ENCODE peak calls at places on chromosomes 5 and 9, in seven cellular contexts. V is NB4, N is mucosa of descending colon, T is tibial nerve, G is upper lobe of right lung, W is gastrocnemius medialis, H is BJ. F is an unnamed sample.

GRCh38 chr9:119252671-119253299 is 116.5 kb downstream of the BRINP1 start:
- DNase-seq in V (no peak), N (no peak), T (no peak), G (no peak), W (no peak), H (no peak), F (no peak)

GRCh38 chr5:159724283-159724682 is 192.0 kb upstream of the ADRA1B start:
- DNase-seq in V (no peak), N (no peak), T (no peak), G (no peak), W (no peak), H (no peak), F (no peak)

GRCh38 chr5:143108498-143109128 is 294.9 kb downstream of the NR3C1 start:
- DNase-seq in V (no peak), N (peak), T (no peak), G (no peak), W (no peak), H (no peak), F (no peak)

GRCh38 chr9:33921967-33922895 is 105.3 kb downstream of the UBE2R2 start:
- DNase-seq in V (peak), N (no peak), T (no peak), G (no peak), W (no peak), H (no peak), F (no peak)

GRCh38 chr5:120516799-120517198 is 52.7 kb downstream of the PRR16 start:
- DNase-seq in V (no peak), N (no peak), T (no peak), G (no peak), W (no peak), H (no peak), F (no peak)

GRCh38 chr5:24065786-24066185 is 558.4 kb downstream of the PRDM9 start:
- DNase-seq in V (no peak), N (no peak), T (no peak), G (no peak), W (no peak), H (no peak), F (no peak)

GRCh38 chr9:626591-626990 is 214.9 kb upstream of the DMRT1 start:
- DNase-seq in V (peak), N (no peak), T (no peak), G (no peak), W (no peak), H (no peak), F (no peak)

GRCh38 chr9:127554966-127555829 is 56.9 kb upstream of the STXBP1 start:
- DNase-seq in V (no peak), N (no peak), T (no peak), G (no peak), W (no peak), H (no peak), F (no peak)

DNA sequence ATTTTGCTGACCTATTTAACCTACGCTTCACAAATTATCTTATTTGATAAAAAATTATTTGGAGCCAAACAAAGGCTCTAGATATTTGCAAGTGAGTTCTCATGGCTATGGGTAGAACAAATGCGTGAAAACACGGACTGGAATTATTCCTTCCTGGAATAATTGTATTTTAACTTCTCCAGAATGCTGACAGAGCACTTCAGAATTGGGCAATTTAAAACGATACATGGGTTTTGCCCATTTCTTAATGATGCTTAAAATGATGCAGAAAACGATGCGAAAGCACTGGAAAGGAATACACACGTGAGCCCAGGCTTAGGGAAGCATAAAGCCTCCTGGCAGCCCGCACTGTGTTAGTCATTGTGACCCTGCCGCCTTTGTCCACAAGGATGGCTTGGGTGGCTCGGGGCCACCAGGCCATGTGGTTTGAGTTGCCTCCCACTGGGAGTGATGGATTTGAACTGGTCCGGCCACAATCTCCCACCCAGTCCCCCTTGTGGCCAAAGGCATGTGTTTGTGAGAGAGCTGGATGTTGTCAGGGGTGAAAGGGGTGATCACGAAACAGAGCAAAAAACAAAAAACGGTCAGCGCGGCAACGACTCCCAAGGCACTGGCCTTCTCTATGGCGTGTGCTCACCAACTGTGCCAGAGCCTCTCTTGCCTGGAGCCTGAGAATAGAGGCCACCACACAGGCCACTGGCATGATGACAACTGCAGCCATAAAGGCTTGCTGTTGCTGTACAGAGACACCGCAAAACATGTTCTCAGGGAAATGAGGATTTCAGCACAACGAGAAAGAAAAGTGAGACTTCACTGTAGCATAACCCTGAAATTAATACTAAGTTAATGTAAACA is 234.2 kb upstream of the ADAMTS16 start:
- DNase-seq in V (no peak), N (peak), T (peak), G (no peak), W (peak), H (no peak), F (no peak)
- TF ChIP-seq CTCF in V (no peak), N (no peak), T (peak), G (no peak), W (no peak), H (no peak), F (no peak)

GRCh38 chr9:94030318-94031179 is 53.7 kb upstream of the PTPDC1 start:
- DNase-seq in V (peak), N (peak), T (peak), G (peak), W (peak), H (peak), F (no peak)
- TF ChIP-seq CTCF in V (no peak), N (no peak), T (no peak), G (no peak), W (no peak), H (no peak), F (no peak)

GRCh38 chr5:28770307-28770706 is 1731.9 kb upstream of the CDH9 start:
- DNase-seq in V (no peak), N (no peak), T (no peak), G (no peak), W (no peak), H (no peak), F (no peak)

DNA sequence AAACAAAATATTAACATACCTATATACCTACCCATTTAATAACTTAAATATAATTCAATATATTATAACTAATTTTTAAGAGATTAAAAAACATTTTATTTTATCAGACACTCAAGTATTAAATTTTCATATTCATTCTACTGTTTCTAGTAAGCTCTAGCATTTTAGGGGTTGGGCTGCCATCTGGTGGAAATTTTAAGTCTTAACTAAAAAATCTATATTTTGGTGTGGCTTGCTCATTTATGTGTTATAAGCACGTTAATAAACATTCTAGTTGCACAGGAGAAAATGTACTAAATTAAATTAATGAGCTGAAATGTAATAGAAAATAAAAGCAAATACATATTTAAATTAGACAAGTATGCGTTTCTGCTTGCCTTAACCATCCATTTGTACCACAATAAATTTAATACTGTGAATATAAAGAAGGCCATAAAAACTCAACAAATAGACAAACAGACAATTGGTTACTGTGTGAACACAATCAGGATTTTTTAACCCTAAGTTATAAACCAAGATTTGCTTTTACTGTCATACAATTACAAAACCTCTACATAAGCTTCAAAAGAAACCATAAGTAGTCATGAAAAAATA is 1728.3 kb upstream of the CDH9 start:
- DNase-seq in V (peak), N (no peak), T (no peak), G (no peak), W (no peak), H (no peak), F (peak)
- TF ChIP-seq CTCF in V (no peak), N (no peak), T (peak), G (peak), W (no peak), H (no peak), F (peak)

GRCh38 chr5:132739232-132739631 is 1.9 kb upstream of the KIF3A start:
- DNase-seq in V (no peak), N (no peak), T (no peak), G (no peak), W (no peak), H (no peak), F (no peak)

GRCh38 chr5:132734687-132735086 is 2.7 kb downstream of the KIF3A start:
- DNase-seq in V (no peak), N (no peak), T (no peak), G (no peak), W (no peak), H (no peak), F (no peak)

GRCh38 chr5:132737982-132738770 is 830 bp upstream of the KIF3A start:
- DNase-seq in V (no peak), N (no peak), T (no peak), G (no peak), W (no peak), H (no peak), F (no peak)

GRCh38 chr5:132733499-132734148 is 3.7 kb downstream of the KIF3A start:
- DNase-seq in V (no peak), N (no peak), T (no peak), G (no peak), W (no peak), H (no peak), F (no peak)

DNA sequence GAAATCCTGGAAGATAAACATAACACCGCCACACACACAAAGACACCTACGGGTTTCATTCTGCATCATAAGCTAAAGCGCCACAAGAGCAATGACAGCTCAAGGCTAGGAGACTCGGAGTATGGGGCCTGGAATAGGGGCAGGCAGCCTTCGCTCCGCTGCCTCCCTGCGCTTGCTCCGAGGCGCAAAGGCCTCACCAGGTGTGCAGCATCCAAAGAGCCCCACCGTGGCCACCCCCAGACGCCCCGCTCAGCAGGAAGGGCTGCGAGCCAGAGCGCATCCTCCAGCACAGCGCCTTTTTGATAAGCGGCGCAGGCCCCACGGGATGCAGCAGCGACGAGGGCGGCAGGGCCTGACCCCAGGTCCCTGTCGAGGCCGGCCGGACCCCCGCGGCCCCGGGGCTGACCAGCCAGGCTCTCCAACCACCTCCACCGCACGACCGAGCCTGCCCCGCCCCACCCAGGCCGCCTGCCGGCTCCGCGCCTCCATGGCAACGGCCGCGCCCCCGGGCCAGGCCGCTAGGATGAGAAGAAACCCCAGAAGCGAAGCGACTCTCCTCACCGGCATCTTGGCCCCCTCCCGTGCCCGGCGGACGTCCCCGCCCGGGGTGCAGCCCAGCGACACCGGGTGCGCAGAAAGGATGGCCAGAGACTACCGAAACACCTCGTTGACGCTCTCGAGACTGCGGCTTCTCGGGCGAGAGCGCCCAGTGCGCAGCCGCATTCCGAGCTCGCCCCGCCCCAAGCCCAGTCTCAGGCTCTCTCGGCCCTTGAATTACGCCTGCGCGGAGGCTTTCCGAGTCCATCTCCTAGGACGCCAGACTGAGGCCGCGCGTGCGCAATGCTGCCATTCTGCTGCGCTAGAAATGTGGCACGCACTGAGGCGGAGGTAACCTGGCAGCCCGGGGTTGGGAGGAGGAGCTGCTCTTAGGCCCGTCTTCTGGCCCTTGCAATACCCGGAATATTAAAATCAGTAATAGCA is at the start of gene KIF3A:
- DNase-seq in V (peak), N (peak), T (peak), G (peak), W (peak), H (peak), F (peak)
- TF ChIP-seq CTCF in V (no peak), N (no peak), T (no peak), G (peak), W (no peak), H (no peak), F (no peak)

DNA sequence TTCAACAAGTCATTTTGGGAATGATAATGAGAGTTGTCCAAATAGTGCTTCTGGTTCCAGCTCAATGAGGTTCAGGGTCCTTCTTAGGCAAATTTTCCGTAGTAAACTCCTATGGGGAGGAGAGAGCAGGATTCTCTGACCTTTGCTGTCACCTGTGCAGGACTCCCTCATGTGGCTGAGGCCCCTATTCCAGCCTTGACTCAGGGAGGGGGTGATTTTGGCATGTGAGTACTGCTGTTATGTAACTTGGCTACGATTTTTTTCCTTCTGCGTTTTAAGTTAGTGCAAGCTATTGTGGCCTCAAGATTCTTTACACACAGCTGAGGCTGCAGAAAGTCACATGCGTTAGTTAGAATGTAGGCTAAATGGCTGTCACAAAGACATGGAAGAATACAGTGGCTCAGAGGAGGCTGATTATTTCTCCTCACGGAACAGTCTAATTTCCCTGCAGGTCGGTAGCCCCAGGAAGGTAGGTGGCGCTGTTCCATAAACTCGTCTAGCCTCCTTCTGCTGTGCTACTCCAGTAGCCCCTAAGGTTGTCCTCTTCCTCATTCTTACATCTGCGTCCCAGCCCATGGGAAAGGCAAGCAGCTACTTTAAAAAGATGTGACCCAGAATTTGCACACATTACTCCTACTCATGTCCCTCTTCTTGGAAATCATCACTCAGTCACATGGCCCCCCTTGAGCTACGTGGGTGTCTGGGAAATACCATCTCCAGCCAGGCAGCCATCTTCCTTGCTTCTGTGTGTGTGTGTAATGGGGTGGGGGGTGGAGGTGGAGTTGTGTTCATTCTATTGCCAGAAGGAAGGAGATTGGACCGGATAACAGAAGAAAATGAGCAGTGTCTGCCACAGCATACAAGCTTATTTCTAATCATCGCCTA is 486.5 kb downstream of the CCDC171 start:
- DNase-seq in V (peak), N (no peak), T (no peak), G (no peak), W (no peak), H (no peak), F (no peak)
- TF ChIP-seq CTCF in V (peak), N (no peak), T (no peak), G (no peak), W (no peak), H (peak), F (peak)

DNA sequence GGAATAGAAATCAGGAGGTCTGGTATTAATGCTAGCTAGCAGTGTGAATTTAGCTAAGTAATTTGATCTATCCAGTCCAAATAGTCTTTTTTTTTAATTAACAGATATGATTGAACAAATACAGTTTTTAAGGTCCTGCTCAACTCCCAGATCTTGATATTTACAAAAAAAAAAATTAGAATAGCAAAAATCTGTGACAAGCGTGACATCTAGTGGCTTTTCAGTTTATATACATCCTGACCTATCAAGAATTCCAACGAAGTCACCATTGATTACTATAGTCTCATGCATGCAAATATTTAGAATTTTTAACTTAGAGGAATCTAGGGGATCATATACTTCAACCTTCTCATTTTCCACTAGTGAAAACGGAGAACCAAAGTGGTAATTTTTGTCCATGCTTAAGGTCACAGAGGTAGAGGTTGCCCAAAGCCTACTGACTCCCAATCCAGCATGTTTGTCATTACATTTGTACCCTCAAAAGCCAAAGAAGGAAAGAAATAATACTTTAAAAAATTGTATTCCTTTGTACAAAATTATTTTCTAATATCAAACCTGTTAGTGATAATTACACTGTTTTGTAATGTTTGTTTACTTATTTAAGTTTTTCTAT is 17.6 kb upstream of the TARS1 start:
- DNase-seq in V (peak), N (no peak), T (no peak), G (no peak), W (no peak), H (no peak), F (peak)
- TF ChIP-seq CTCF in V (no peak), N (no peak), T (peak), G (peak), W (peak), H (peak), F (peak)

GRCh38 chr9:91029621-91030361 is 228.2 kb downstream of the SYK start:
- DNase-seq in V (no peak), N (no peak), T (no peak), G (no peak), W (no peak), H (no peak), F (no peak)
- TF ChIP-seq CTCF in V (no peak), N (no peak), T (no peak), G (no peak), W (no peak), H (no peak), F (no peak)

GRCh38 chr9:133995012-133995896 is 3.1 kb upstream of the VAV2 start:
- DNase-seq in V (peak), N (no peak), T (no peak), G (peak), W (no peak), H (no peak), F (no peak)
- TF ChIP-seq CTCF in V (peak), N (no peak), T (no peak), G (no peak), W (no peak), H (peak), F (no peak)

GRCh38 chr5:58905944-58906343 is 323.1 kb downstream of the RAB3C start:
- DNase-seq in V (no peak), N (no peak), T (no peak), G (no peak), W (no peak), H (no peak), F (no peak)

GRCh38 chr5:58904737-58905136 is 321.9 kb downstream of the RAB3C start:
- DNase-seq in V (no peak), N (no peak), T (no peak), G (no peak), W (no peak), H (no peak), F (no peak)

GRCh38 chr5:58902305-58902704 is 319.4 kb downstream of the RAB3C start:
- DNase-seq in V (no peak), N (no peak), T (no peak), G (no peak), W (no peak), H (no peak), F (no peak)

GRCh38 chr5:58901271-58901670 is 318.4 kb downstream of the RAB3C start:
- DNase-seq in V (no peak), N (no peak), T (no peak), G (no peak), W (no peak), H (no peak), F (no peak)

DNA sequence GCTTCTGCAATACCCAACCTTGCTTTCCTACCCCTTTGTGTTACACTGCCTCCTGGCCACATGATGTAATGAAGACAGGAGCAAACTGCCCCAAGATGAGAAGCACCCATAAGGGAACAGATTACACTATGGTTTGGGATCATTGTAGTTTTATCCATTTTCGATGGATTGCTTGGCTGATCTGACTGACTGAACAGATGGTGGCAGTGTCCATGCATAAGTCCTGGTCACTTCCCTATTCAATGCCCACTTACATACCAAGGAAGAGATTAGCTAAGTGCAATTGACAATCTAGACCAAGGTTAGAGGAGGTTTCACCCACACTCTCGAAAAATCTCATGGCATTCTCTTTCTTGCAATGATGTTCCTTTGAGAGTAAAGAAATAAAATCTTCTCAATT is 319.9 kb downstream of the RAB3C start:
- DNase-seq in V (no peak), N (no peak), T (no peak), G (no peak), W (no peak), H (no peak), F (no peak)
- TF ChIP-seq CTCF in V (no peak), N (no peak), T (no peak), G (no peak), W (peak), H (no peak), F (no peak)

F was measured in Panc1.